ENCODE peak calls at places on chromosome 9, in five cellular contexts. R, V, F, Y and K are unnamed samples.

GRCh38 chr9:111794837-111795556 is at the start of gene SHOC1:
- DNase-seq in R (no peak), V (no peak), F (no peak), Y (no peak), K (no peak)

GRCh38 chr9:134658378-134658955 is 16.9 kb downstream of the COL5A1 start:
- DNase-seq in R (no peak), V (no peak), F (no peak), Y (no peak), K (peak)

GRCh38 chr9:129290606-129291005 is 112.5 kb upstream of the IER5L start:
- DNase-seq in R (no peak), V (no peak), F (no peak), Y (no peak), K (no peak)

GRCh38 chr9:136849960-136850865 is 1.0 kb downstream of the PHPT1 start:
- DNase-seq in R (no peak), V (no peak), F (no peak), Y (no peak), K (no peak)

GRCh38 chr9:130938652-130939404 is at the start of gene FIBCD1:
- DNase-seq in R (peak), V (no peak), F (peak), Y (no peak), K (no peak)

GRCh38 chr9:113309204-113309813 is 6.1 kb upstream of the RNF183 start:
- DNase-seq in R (peak), V (no peak), F (peak), Y (no peak), K (no peak)

GRCh38 chr9:36485647-36486453 is 85.8 kb upstream of the RNF38 start:
- DNase-seq in R (no peak), V (no peak), F (peak), Y (no peak), K (no peak)

GRCh38 chr9:135524130-135524861 is 3.1 kb downstream of the LCN1 start:
- DNase-seq in R (peak), V (no peak), F (peak), Y (peak), K (peak)

GRCh38 chr9:136942112-136942880 is 2.2 kb downstream of the FBXW5 start:
- DNase-seq in R (no peak), V (no peak), F (no peak), Y (no peak), K (no peak)

GRCh38 chr9:130854086-130854485 is 19.0 kb downstream of the ABL1 start:
- DNase-seq in R (no peak), V (no peak), F (no peak), Y (no peak), K (no peak)

GRCh38 chr9:104810421-104811339 is 46.8 kb downstream of the NIPSNAP3B start:
- DNase-seq in R (peak), V (no peak), F (peak), Y (no peak), K (no peak)

GRCh38 chr9:133830310-133830709 is 92.2 kb upstream of the SARDH start:
- DNase-seq in R (peak), V (no peak), F (no peak), Y (no peak), K (no peak)

GRCh38 chr9:97570899-97571298 is 62.3 kb downstream of the TSTD2 start:
- DNase-seq in R (no peak), V (no peak), F (peak), Y (no peak), K (peak)

GRCh38 chr9:131727184-131727785 is 12.6 kb downstream of the RAPGEF1 start:
- DNase-seq in R (peak), V (no peak), F (peak), Y (no peak), K (no peak)

GRCh38 chr9:116414374-116414773 is 260.8 kb downstream of the PAPPA start:
- DNase-seq in R (no peak), V (no peak), F (no peak), Y (no peak), K (no peak)
- H3K4me3 ChIP-seq in R (no peak), V (no peak), F (no peak), Y (no peak), K (no peak)

DNA sequence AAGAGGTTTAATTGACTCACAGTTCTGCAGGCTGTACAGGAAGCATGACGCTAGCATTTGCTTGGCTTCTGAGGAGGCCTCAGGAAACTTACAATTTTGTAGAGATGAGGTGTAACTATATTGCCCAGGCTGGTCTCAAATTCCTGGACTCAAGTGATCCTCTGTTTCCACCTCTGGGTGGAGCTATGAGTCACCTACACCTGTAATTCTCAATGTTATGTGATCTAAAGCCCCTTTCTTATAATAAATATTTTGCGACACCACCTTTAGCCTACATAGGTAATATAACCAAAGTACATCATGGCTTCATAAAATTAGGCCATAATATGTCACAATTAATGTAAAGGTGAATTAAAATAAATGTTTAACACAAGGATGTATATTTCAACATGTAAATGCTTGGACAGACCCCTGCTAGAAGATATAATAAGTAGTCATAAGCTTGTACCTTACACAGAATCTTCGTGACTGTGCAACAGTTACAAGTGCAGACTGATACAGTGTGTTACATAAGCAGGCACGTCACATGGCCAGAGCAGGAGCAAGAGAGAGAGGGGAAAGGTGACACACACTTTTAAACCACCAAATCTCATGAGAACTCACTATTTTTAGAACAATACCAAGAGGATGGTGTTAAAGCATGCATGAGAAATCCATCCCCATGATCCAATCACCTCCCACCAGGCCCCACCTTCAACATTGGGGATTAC is 29.8 kb upstream of the SPINK4 start:
- DNase-seq in R (no peak), V (no peak), F (no peak), Y (no peak), K (no peak)
- TF ChIP-seq CTCF in R (no peak), V (no peak), F (no peak), Y (no peak), K (no peak)

DNA sequence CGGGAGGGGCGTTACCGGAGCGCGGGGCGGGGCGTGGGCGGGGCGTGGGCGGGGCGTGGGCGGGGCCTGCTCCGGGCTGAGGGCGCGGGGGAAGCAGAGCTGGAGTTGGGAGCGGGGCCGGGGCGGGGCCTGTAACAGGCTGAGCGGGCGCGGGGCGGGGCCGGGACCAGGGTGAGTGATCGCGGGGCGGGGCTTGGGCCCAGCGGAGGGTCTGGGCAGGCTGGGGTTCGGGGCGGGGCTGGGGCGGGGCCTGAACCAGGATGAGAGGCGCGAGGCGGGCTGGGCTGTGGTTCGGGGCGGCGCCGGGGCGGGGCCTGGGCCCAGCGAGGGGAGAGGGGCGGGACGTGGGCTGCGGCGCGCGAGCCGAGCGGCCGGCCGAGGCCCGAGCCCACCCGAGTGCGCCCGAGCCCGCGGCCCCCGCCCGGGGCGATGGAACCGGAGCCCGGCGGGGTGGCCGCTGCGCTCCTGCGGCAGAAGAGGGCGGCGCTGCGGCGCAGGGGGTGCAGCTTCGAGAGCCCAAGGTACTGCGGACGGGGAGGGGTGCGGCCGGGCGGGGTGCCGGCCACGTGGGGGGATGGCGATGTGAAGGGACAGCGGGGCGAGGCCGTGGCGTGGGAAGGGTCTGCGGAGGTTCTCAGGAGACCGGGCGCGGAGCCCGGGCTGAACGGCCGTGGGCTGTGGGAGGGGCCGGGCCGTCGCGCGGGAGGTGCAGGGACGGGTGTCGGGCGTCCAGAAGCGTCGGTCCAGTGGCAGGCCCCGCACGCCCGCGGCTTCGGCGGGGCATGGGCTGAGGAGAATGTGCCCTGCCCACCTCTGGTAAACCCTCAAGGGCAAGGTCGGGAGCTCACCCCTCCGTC is 39.5 kb upstream of the GARNL3 start:
- DNase-seq in R (peak), V (no peak), F (peak), Y (peak), K (peak)
- H3K4me3 ChIP-seq in R (peak), V (peak), F (peak), Y (peak), K (peak)

DNA sequence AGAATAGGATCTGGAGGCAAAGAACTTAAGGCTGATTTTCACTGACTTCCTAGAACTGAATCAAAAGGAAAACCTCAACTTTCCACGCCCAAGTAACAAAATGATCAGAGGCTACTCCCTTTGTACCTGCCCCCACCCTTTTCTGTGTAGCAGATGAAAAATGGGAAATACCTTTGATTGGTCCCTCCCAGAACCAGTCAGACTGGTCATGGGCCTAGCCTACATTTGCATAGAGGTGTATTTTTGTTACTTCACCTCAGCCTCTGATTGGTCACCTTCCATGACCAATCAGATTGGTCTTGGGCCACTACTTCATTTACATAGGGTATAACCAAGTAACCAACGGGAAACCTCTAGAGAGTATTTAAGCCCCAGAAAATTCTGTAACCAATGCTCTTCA is 1553.5 kb upstream of the C9orf72 start:
- DNase-seq in R (no peak), V (no peak), F (no peak), Y (no peak), K (no peak)
- TF ChIP-seq CTCF in R (no peak), V (no peak), F (no peak), Y (no peak), K (no peak)